ENCODE peak calls at places on chromosomes 7 and 10, in four cellular contexts. E, H, N and Q are unnamed samples.

GRCh38 chr10:102780246-102780645 is 36.5 kb downstream of the WBP1L start:
- DNase-seq in N (no peak), E (no peak), H (peak; percentile 50), Q (no peak)

GRCh38 chr10:90162464-90162863 is 461.1 kb downstream of the KIF20B start:
- DNase-seq in E (no peak), H (peak; percentile 61), N (no peak), Q (peak; percentile 74)

GRCh38 chr7:24722386-24723177 is 34.7 kb downstream of the GSDME start:
- DNase-seq in N (no peak), H (peak; percentile 52), E (no peak), Q (no peak)

GRCh38 chr7:11193131-11193867 is 219.6 kb downstream of the PHF14 start:
- DNase-seq in N (no peak), E (peak; percentile 37), H (peak; percentile 45), Q (no peak)

GRCh38 chr10:66162560-66163143 is 763.2 kb upstream of the LRRTM3 start:
- DNase-seq in E (no peak), N (no peak), H (no peak), Q (no peak)

GRCh38 chr7:116353614-116354013 is 143.3 kb downstream of the TES start:
- DNase-seq in E (peak; percentile 75), H (no peak), N (peak; percentile 58), Q (no peak)

GRCh38 chr10:73414230-73414981 is 548 bp upstream of the ANXA7 start:
- DNase-seq in N (no peak), E (no peak), H (no peak), Q (no peak)

GRCh38 chr10:536371-536925 is 153.0 kb downstream of the DIP2C start:
- DNase-seq in H (no peak), E (no peak), N (peak; percentile 7), Q (no peak)

GRCh38 chr10:43594944-43595589 is 11.2 kb upstream of the ZNF485 start:
- DNase-seq in E (no peak), H (peak; percentile 24), N (no peak), Q (no peak)

GRCh38 chr10:17256026-17256425 is 28.0 kb downstream of the VIM start:
- DNase-seq in N (no peak), E (no peak), H (no peak), Q (no peak)

GRCh38 chr7:22834028-22834427 is 11.4 kb upstream of the TOMM7 start:
- DNase-seq in E (no peak), N (no peak), H (no peak), Q (no peak)

GRCh38 chr10:131452926-131453771 is 141.6 kb upstream of the TCERG1L start:
- DNase-seq in H (no peak), N (no peak), E (peak; percentile 48), Q (no peak)

GRCh38 chr7:155660758-155661093 is 16.3 kb downstream of the RBM33 start:
- DNase-seq in E (no peak), H (no peak), N (no peak), Q (no peak)

GRCh38 chr10:112218960-112219359 is 35.4 kb upstream of the GPAM start:
- DNase-seq in H (no peak), E (no peak), N (no peak), Q (no peak)

GRCh38 chr10:48551796-48552591 is 52.9 kb downstream of the ARHGAP22 start:
- DNase-seq in E (peak; percentile 49), H (peak; percentile 56), N (no peak), Q (peak; percentile 33)

GRCh38 chr10:69885379-69886156 is 83.9 kb downstream of the COL13A1 start:
- DNase-seq in N (no peak), H (no peak), E (no peak), Q (no peak)

GRCh38 chr7:112173214-112173905 is 32.8 kb downstream of the DOCK4 start:
- DNase-seq in H (no peak), E (no peak), N (no peak), Q (no peak)

GRCh38 chr7:100921039-100921438 is 25.4 kb upstream of the ACHE start:
- DNase-seq in H (no peak), E (no peak), N (no peak), Q (no peak)

GRCh38 chr10:64515975-64516699 is 994.9 kb downstream of the REEP3 start:
- DNase-seq in H (no peak), N (no peak), E (no peak), Q (no peak)

GRCh38 chr7:124263232-124263827 is 230.5 kb upstream of the TMEM229A start:
- DNase-seq in E (no peak), H (peak; percentile 23), N (no peak), Q (no peak)

GRCh38 chr10:59271160-59271559 is 91.2 kb downstream of the FAM13C start:
- DNase-seq in E (no peak), N (no peak), H (no peak), Q (no peak)

GRCh38 chr7:33686001-33686591 is 219.2 kb upstream of the BMPER start:
- DNase-seq in N (no peak), H (no peak), E (no peak), Q (no peak)

GRCh38 chr7:133820584-133820983 is 306.6 kb upstream of the LRGUK start:
- DNase-seq in E (no peak), H (no peak), N (no peak), Q (no peak)

GRCh38 chr7:25028370-25028971 is 48.5 kb upstream of the OSBPL3 start:
- DNase-seq in N (no peak), E (no peak), H (peak; percentile 86), Q (peak; percentile 79)

GRCh38 chr10:100516847-100517246 is 2.8 kb downstream of the SEC31B start:
- DNase-seq in H (no peak), N (no peak), E (no peak), Q (no peak)

GRCh38 chr10:100520811-100521210 is 1.1 kb upstream of the SEC31B start:
- DNase-seq in H (peak; percentile 45), E (no peak), N (no peak), Q (no peak)

GRCh38 chr10:100518761-100519241 is 860 bp downstream of the SEC31B start:
- DNase-seq in H (peak; percentile 67), N (peak; percentile 45), E (peak; percentile 72), Q (peak; percentile 44)

GRCh38 chr10:100522107-100522811 is 2.6 kb upstream of the SEC31B start:
- DNase-seq in N (no peak), H (no peak), E (no peak), Q (no peak)

DNA sequence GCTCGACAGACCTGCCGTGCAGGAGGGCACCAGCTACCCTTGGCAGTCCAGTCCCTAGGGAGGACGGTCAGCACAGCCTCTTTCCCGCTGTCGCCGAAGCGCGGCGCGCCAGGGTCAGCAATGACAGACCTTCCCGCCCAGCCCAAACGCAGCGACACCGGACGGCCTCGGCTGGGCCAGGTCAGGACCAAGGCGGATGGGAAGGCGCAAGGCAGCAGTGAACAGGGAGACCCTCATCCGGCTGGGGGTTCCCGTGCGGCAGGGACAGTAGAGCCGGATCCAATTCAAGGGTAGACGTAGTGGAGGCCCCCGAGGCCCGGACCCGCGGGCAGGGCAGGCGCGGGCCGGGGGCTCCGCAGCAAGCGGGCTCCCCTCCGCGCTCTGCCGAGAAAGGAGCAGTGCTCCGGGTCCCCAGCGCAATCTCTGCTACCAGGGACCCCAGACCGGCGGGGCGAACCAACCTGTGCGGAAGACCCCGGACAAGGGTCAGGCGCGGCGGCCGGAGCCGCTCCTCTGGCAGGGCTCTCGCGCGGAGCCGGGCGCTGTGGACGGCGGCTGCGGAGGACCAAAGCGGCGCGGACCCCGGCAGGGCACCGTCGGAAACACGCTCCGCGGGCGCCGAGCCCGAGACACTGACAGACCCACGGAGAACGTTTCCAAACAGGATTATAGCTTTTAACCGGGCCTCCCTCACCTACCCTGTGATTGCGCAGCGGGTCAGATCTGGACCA is at the start of gene SEC31B:
- DNase-seq in N (no peak), H (no peak), E (peak; percentile 64), Q (no peak)
- H3K4me3 ChIP-seq in N (peak within 1 kb of the TSS; percentile 28), H (peak within 1 kb of the TSS; percentile 39), E (peak within 1 kb of the TSS; percentile 68), Q (peak within 1 kb of the TSS; percentile 38)

GRCh38 chr7:87220734-87221215 is 1.2 kb upstream of the TMEM243 start:
- DNase-seq in E (no peak), H (no peak), N (peak; percentile 18), Q (no peak)

GRCh38 chr7:87220026-87220733 is 648 bp upstream of the TMEM243 start:
- DNase-seq in N (peak; percentile 68), E (peak; percentile 84), H (peak; percentile 78), Q (peak; percentile 20)

GRCh38 chr7:87219545-87220025 is at the start of gene TMEM243:
- DNase-seq in H (peak; percentile 67), E (peak; percentile 86), N (peak; percentile 73), Q (no peak)

GRCh38 chr7:87217983-87218653 is 1.4 kb downstream of the TMEM243 start:
- DNase-seq in E (no peak), H (no peak), N (no peak), Q (no peak)

DNA sequence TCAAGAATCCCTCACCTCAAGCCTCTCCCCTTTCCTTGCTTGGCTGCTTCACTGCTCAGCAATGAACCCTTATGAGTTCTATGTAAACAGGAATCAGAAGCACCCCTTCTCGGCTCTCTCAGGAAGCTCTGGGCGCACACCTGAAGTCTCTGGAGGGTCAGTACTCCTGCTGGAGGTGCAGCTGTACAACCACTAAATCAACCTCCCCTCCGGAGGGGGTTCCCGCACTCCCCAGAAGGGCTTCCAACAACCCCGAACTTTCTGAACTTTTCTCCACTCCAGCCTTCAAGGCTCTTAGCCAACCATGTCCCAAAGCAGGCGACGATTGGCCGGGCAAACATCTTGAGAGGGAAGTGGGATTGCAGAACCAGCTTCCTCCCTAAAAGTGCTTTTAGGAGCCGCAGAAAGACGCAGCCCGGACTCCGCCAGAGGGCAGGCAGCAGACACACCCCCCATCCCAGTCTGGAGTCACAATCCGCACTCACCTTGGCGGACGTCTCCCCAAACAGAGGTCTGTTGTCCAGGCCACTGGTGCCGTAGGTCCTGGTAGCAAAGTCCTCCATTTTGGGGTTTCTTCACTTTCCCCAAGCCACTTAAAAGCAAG is 489 bp downstream of the TMEM243 start:
- DNase-seq in E (peak; percentile 70), N (peak; percentile 55), H (peak; percentile 32), Q (no peak)
- TF ChIP-seq CTCF in E (no peak), N (no peak), H (no peak), Q (no peak)

GRCh38 chr7:66321283-66321682 is 116.1 kb downstream of the TPST1 start:
- DNase-seq in H (no peak), E (no peak), N (no peak), Q (no peak)
- H3K4me3 ChIP-seq in H (no peak overlapping the region), E (no peak overlapping the region), N (no peak overlapping the region), Q (no peak overlapping the region)

GRCh38 chr10:110642980-110643655 is 1.0 kb upstream of the RBM20 start:
- DNase-seq in E (peak; percentile 55), H (no peak), N (no peak), Q (no peak)

GRCh38 chr10:110646417-110647135 is 2.4 kb downstream of the RBM20 start:
- DNase-seq in N (no peak), H (no peak), E (no peak), Q (no peak)

GRCh38 chr10:110647136-110647430 is 2.9 kb downstream of the RBM20 start:
- DNase-seq in N (no peak), E (no peak), H (no peak), Q (no peak)

GRCh38 chr10:110643670-110644597 is at the start of gene RBM20:
- DNase-seq in N (no peak), H (peak; percentile 21), E (peak; percentile 82), Q (no peak)

GRCh38 chr10:110644598-110645462 is 694 bp downstream of the RBM20 start:
- DNase-seq in E (no peak), N (no peak), H (no peak), Q (no peak)
- TF ChIP-seq CTCF in E (no peak), N (no peak), H (no peak), Q (no peak)